ENCODE peak calls at places on chromosomes 7 and 10, in six cellular contexts. G, Q, M, O, Y and K are unnamed samples. For H3K4me1, the result is how much of the 10 kb centered on the place peaks cover.

GRCh38 chr10:104032144-104032775 is 53.4 kb downstream of the COL17A1 start:
- DNase-seq in G (no peak), M (no peak), Q (peak), Y (peak), O (no peak), K (peak)

GRCh38 chr7:66352071-66352470 is 146.9 kb downstream of the TPST1 start:
- DNase-seq in Q (no peak), M (no peak), Y (no peak), O (no peak), G (no peak), K (peak)

GRCh38 chr7:45898241-45898640 is 10.0 kb downstream of the IGFBP1 start:
- DNase-seq in O (no peak), G (no peak), M (no peak), Y (no peak), Q (no peak), K (no peak)

GRCh38 chr7:27204851-27205322 is 5.0 kb upstream of the HOXA13 start:
- DNase-seq in Y (peak), M (peak), Q (peak), G (no peak), O (no peak), K (no peak)

GRCh38 chr7:143279186-143280098 is 5.3 kb upstream of the TMEM139 start:
- DNase-seq in O (no peak), G (no peak), Q (peak), M (no peak), Y (peak), K (no peak)

GRCh38 chr10:25697412-25697811 is 236.6 kb upstream of the MYO3A start:
- DNase-seq in G (no peak), Q (no peak), M (no peak), Y (no peak), O (no peak), K (no peak)

GRCh38 chr7:137703291-137704010 is 143.3 kb downstream of the DGKI start:
- DNase-seq in G (no peak), O (no peak), M (no peak), Y (no peak), Q (no peak), K (no peak)

GRCh38 chr10:6164271-6165095 is 38.2 kb upstream of the PFKFB3 start:
- DNase-seq in O (no peak), M (no peak), Q (no peak), G (peak), Y (peak), K (no peak)

GRCh38 chr10:113108180-113108835 is 158.3 kb downstream of the TCF7L2 start:
- DNase-seq in Q (peak), O (peak), G (peak), M (peak), Y (peak), K (peak)

GRCh38 chr10:31830887-31831286 is 97.7 kb downstream of the ARHGAP12 start:
- DNase-seq in G (no peak), M (no peak), O (no peak), Q (no peak), Y (no peak), K (no peak)

GRCh38 chr7:30918676-30919075 is 7.0 kb downstream of the AQP1 start:
- DNase-seq in Y (no peak), M (peak), Q (no peak), G (no peak), O (peak), K (no peak)

GRCh38 chr7:105298439-105298894 is 90.3 kb downstream of the SRPK2 start:
- DNase-seq in Y (no peak), Q (no peak), G (no peak), M (no peak), O (no peak), K (no peak)

GRCh38 chr7:27184342-27185012 is 555 bp downstream of the HOXA11 start:
- DNase-seq in G (no peak), M (peak), Q (peak), O (no peak), Y (no peak), K (no peak)

GRCh38 chr7:143849785-143850479 is 52.0 kb downstream of the TCAF1 start:
- DNase-seq in O (no peak), G (no peak), M (no peak), Y (no peak), Q (no peak), K (no peak)

GRCh38 chr10:128064615-128065580 is 61.3 kb downstream of the MKI67 start:
- DNase-seq in O (peak), Y (no peak), M (peak), Q (no peak), G (peak), K (no peak)

GRCh38 chr7:17645500-17645899 is 294.8 kb downstream of the SNX13 start:
- DNase-seq in Y (no peak), O (no peak), G (no peak), M (no peak), Q (no peak), K (no peak)

GRCh38 chr7:45968312-45968711 is 47.2 kb upstream of the IGFBP3 start:
- DNase-seq in G (no peak), Y (no peak), O (no peak), M (peak), Q (no peak), K (no peak)

GRCh38 chr7:116577320-116577871 is 52.6 kb downstream of the CAV1 start:
- DNase-seq in M (no peak), Y (no peak), O (no peak), Q (no peak), G (no peak), K (no peak)

GRCh38 chr10:104683567-104683966 is 42.5 kb downstream of the SORCS3 start:
- DNase-seq in Q (no peak), O (no peak), G (no peak), Y (no peak), M (no peak), K (no peak)

GRCh38 chr10:118002581-118002980 is 44.2 kb downstream of the RAB11FIP2 start:
- DNase-seq in Y (peak), G (no peak), Q (no peak), O (no peak), M (no peak), K (no peak)

GRCh38 chr7:156654511-156655231 is 14.1 kb downstream of the RNF32 start:
- DNase-seq in Y (peak), M (no peak), Q (no peak), O (no peak), G (no peak), K (no peak)

DNA sequence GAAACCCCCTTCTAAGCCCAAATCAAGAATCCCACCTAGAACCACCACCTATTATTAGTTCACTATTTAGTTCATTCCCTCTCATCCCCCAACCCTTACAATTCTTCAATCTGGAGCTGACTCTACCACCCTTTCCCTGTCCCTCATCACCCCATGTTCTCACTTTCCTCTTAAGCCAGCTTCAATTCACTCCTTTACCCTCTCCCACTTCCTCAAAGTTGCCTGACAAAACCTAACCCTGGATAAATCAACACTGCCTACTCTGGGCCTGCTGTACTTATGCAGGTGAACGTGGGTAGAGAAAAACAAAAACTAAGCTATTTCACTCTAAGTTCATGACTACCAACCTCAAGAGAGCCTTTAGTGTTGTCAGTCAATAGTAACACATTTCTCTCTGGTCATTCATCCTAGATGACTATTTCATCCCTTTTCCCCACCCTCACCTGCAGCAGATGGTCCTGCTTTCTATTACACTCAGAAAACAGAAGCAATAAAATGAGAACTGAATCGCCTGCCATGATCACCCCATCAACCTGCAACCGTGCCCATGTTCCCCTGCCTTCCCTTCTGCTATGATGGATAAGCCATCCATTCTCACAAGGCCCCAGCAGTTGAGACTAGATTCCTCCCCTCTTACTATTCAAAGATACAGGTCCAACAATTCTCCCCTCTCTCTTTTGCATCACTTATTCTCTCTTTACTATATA is 52.6 kb downstream of the ARHGAP21 start:
- DNase-seq in Q (no peak), M (no peak), O (no peak), G (no peak), Y (no peak), K (no peak)
- H3K4me1 ChIP-seq in Q (under half), M (under half), O (under half), G (under half), Y (under half), K (under half)

DNA sequence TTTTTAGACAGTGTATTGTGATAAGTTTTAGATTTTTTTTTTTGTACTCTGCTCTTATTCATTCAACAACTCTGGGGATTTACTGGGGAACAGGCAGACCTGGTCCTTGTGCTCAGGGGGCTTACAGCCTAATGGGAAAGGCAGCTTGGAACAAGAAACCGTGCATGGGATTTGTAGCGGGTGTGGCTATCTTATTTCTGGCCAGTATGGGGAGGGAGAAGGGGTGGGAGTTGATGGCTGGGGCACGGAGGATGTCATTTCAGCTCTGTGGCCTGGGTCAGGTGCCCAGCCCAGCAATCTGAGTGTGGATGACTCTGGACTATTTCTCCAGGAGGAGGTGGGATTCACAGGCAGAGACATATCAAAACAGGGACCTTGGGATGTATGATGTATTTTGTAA is 47.0 kb downstream of the GRK5 start:
- DNase-seq in Q (no peak), G (no peak), M (no peak), O (no peak), Y (no peak), K (no peak)
- H3K4me1 ChIP-seq in Q (under half), G (under half), M (under half), O (half or more), Y (under half), K (under half)

DNA sequence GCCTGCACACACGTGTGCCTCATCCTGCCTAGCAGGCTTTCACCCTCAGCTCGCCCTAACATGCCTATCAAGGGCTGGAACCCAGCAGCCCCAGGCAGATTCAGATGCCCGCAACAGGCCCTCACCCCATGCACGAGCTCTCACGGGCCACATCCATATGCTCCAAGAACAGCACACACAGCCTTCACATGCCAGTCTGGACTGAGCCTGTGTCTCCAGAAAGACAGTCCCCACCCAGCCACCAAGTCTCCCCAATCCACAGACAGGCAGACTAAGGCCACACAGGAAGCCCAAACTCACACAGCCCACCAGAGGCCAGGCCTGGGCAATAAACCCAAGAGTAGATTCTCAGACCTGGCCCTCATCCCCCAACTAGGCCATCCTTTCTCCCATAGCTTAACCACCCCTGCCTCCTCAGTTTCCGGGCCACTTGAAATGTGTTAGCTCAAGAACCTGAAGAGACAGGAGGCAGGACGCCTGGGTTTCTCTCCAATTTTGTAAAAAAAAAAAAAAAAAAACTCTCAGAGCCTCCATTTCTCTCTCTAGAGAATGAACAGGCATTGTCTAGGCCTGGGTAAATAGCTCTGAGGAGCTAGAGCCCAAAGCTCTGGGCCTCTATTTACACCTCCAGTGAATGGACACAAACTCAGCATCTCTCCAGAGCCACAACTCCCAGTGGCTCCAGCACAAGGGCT is 6.8 kb downstream of the LDB1 start:
- DNase-seq in O (no peak), Q (no peak), M (no peak), Y (peak), G (no peak), K (no peak)
- H3K4me1 ChIP-seq in O (half or more), Q (under half), M (under half), Y (under half), G (half or more), K (under half)

GRCh38 chr7:131786204-131786603 is 229.8 kb upstream of the PODXL start:
- DNase-seq in Y (no peak), G (peak), O (no peak), Q (no peak), M (no peak), K (no peak)
- H3K4me1 ChIP-seq in Y (under half), G (under half), O (under half), Q (under half), M (under half), K (under half)

DNA sequence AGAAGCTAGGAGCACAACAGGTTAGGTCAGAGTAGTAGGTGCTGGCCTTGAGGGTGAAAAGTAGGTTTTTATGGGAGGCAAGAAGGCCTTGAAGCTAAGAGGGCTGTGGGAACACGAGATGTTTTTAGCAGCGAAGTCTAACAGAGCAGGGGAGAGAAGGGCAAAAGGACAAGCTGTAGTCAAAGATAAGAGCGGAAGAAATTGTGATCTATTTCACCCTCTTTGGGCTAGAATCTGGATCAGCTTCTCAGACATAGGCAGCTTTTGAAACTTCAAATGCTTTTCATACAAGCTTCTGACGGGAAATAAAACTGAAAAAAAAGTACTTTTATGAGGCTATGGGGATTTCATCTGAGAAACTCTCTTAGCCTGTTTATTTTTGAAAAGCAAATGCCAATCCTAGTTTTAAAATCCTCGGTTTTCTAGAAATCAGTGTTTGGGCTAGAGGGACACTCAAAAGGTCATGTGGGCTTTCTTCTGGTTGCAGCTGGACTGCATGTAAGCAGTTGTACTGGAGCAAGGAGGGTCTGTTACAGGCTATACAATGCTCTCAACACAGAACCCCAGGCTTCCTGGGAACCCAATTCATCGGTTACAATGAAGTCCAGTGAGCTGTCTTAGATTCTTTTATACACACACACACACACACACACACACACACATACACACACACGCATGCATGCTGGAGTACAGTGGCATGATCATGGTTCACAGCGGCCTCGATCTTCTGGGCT is 83.5 kb downstream of the RNF216 start:
- DNase-seq in O (no peak), G (no peak), M (no peak), Q (no peak), Y (no peak), K (no peak)
- H3K4me1 ChIP-seq in O (half or more), G (under half), M (under half), Q (under half), Y (under half), K (under half)

GRCh38 chr7:96089511-96089910 is 232.4 kb downstream of the SLC25A13 start:
- DNase-seq in M (no peak), Q (peak), G (no peak), Y (no peak), O (no peak), K (no peak)

GRCh38 chr7:96088579-96088978 is 233.3 kb downstream of the SLC25A13 start:
- DNase-seq in O (no peak), Y (no peak), Q (no peak), G (no peak), M (no peak), K (no peak)

GRCh38 chr7:96093435-96093834 is 228.5 kb downstream of the SLC25A13 start:
- DNase-seq in Y (no peak), Q (no peak), O (no peak), G (no peak), M (no peak), K (no peak)

GRCh38 chr7:96085953-96086352 is 235.9 kb downstream of the SLC25A13 start:
- DNase-seq in Y (no peak), M (no peak), G (no peak), Q (no peak), O (no peak), K (no peak)

GRCh38 chr7:96090756-96091155 is 231.1 kb downstream of the SLC25A13 start:
- DNase-seq in Q (no peak), Y (no peak), M (no peak), O (no peak), G (no peak), K (no peak)
- H3K4me1 ChIP-seq in Q (under half), Y (under half), M (under half), O (under half), G (under half), K (under half)

GRCh38 chr10:124619195-124619594 is 125.0 kb downstream of the FAM53B start:
- DNase-seq in M (no peak), Q (no peak), Y (no peak), O (no peak), G (no peak), K (no peak)
- H3K4me1 ChIP-seq in M (under half), Q (under half), Y (under half), O (half or more), G (under half), K (under half)